ENCODE peak calls at places on chromosomes 12 and 14, in eight cellular contexts. B, S, Q, F, U, W, I and X are unnamed samples.

GRCh38 chr12:67155863-67156262 is 113.3 kb upstream of the CAND1 start:
- DNase-seq in W (no peak), B (no peak), U (peak), Q (no peak), F (no peak), S (peak), I (no peak), X (no peak)

GRCh38 chr12:95634622-95635621 is 83.6 kb upstream of the USP44 start:
- DNase-seq in S (peak), F (no peak), I (peak), Q (no peak), B (no peak), U (no peak), W (no peak), X (peak)

GRCh38 chr14:84750284-84750683 is 779.7 kb upstream of the FLRT2 start:
- DNase-seq in W (no peak), I (peak), U (no peak), F (no peak), S (no peak), Q (no peak), B (no peak), X (no peak)

GRCh38 chr14:65453807-65454480 is 41.4 kb downstream of the FUT8 start:
- DNase-seq in U (no peak), Q (no peak), S (no peak), I (no peak), B (no peak), W (no peak), F (no peak), X (no peak)

GRCh38 chr14:68449565-68450295 is 343.1 kb downstream of the ZFP36L1 start:
- DNase-seq in B (no peak), I (no peak), Q (no peak), U (no peak), W (no peak), S (no peak), F (no peak), X (no peak)

GRCh38 chr14:21825845-21826244 is 152.2 kb upstream of the OR4E1 start:
- DNase-seq in B (no peak), S (no peak), Q (no peak), I (no peak), W (no peak), F (no peak), U (no peak), X (no peak)

GRCh38 chr14:73789996-73790581 is 61.5 kb upstream of the PTGR2 start:
- DNase-seq in I (peak), Q (peak), W (peak), F (no peak), B (no peak), S (peak), U (peak), X (peak)

GRCh38 chr12:103387385-103387784 is 108.4 kb downstream of the C12orf42 start:
- DNase-seq in I (no peak), W (no peak), F (no peak), B (no peak), U (no peak), Q (no peak), S (no peak), X (no peak)

GRCh38 chr12:46577063-46577776 is 204.6 kb upstream of the SLC38A2 start:
- DNase-seq in W (no peak), I (no peak), S (no peak), F (no peak), Q (no peak), B (no peak), U (no peak), X (no peak)

GRCh38 chr12:80936353-80936641 is 1.4 kb downstream of the LIN7A start:
- DNase-seq in U (no peak), W (no peak), S (no peak), Q (no peak), I (no peak), F (no peak), B (no peak), X (no peak)

GRCh38 chr12:110744176-110744575 is 1.5 kb upstream of the PPP1CC start:
- DNase-seq in W (no peak), B (no peak), U (peak), Q (no peak), S (peak), I (peak), F (no peak), X (no peak)

GRCh38 chr12:106841471-106842302 is 67.2 kb downstream of the RIC8B start:
- DNase-seq in B (peak), Q (no peak), F (peak), U (peak), W (no peak), S (peak), I (peak), X (no peak)

GRCh38 chr12:58967551-58967950 is 47.2 kb upstream of the LRIG3 start:
- DNase-seq in Q (no peak), W (no peak), S (peak), I (no peak), F (no peak), U (no peak), B (no peak), X (no peak)

GRCh38 chr12:26524862-26525465 is 308.0 kb downstream of the ITPR2 start:
- DNase-seq in W (peak), F (peak), S (peak), B (no peak), U (peak), Q (no peak), I (peak), X (no peak)

GRCh38 chr14:51554953-51555352 is 96.8 kb upstream of the FRMD6 start:
- DNase-seq in U (no peak), Q (no peak), S (peak), I (no peak), B (no peak), W (no peak), F (no peak), X (no peak)

GRCh38 chr12:102950950-102951490 is 6.5 kb upstream of the ASCL1 start:
- DNase-seq in F (no peak), U (no peak), B (no peak), Q (no peak), S (no peak), I (no peak), W (no peak), X (no peak)

GRCh38 chr14:93788557-93789365 is 476 bp upstream of the PRIMA1 start:
- DNase-seq in U (no peak), Q (peak), I (no peak), B (peak), S (no peak), W (no peak), F (no peak), X (peak)

GRCh38 chr12:69844416-69844815 is 19.4 kb downstream of the MYRFL start:
- DNase-seq in U (no peak), W (no peak), F (no peak), S (no peak), B (no peak), I (no peak), Q (no peak), X (no peak)

GRCh38 chr12:62618948-62619347 is 152.3 kb downstream of the MON2 start:
- DNase-seq in I (peak), U (no peak), F (no peak), W (no peak), S (no peak), B (no peak), Q (no peak), X (no peak)

DNA sequence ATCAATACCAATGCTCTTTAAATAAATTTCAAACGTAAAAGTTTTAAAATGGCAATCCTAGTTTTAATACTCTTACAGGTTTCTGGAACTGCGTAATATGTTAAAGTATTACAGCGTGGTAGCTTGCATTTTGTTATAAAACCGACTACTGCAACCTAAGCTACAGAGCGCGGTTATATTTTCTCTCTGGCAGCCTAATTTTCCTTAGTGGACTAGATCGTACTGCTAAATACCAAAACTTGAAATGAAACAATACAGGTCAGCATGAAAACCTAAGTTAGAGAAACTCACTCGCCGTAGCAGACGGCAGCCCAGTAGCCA is 1.2 kb downstream of the CCDC92 start:
- DNase-seq in W (no peak), S (no peak), U (no peak), B (no peak), F (no peak), Q (no peak), I (peak), X (no peak)
- H3K4me3 ChIP-seq in W (peak), S (peak), U (no peak), B (peak), F (peak), Q (peak), I (peak), X (peak)

DNA sequence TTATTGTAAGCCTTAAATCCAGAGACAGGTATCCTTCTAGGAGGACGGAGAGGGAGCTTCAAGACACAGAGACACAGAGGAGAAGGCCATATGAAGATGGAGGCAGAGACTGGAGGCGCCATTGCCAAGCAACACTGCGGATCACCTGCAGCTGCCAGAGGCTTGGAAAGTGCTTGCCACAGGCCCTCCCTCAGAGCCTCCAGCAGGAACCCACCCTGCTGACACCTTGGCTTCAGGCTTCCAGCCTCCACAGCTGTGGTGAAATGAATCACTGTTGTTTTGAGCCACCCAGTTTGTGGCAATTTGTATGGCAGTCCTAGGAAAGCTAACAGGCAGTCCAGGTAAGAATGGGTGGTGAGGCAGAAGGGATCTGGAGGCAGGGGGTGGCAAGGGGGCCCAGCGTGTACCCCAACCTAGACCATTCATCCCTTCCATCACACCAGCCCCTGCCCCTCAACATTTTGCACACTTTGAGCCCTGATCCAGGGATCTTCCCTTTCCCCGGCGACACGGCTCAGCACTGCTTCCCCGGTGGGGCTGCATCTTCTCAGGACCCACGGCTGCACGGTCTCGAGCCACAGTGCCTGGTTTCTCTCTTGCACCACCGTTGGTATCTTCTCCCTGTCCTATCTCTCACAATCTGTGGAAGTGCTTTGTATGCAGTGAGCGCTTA is 22.3 kb upstream of the BCDIN3D start:
- DNase-seq in W (no peak), I (no peak), F (no peak), S (no peak), Q (no peak), B (no peak), U (peak), X (no peak)
- TF ChIP-seq POLR2A in W (no peak), I (no peak), F (no peak), S (no peak), Q (no peak), B (no peak), U (no peak), X (no peak)

GRCh38 chr12:13982010-13982409 is 608 bp upstream of the GRIN2B start:
- DNase-seq in S (no peak), W (no peak), I (no peak), U (no peak), Q (no peak), B (peak), F (no peak), X (no peak)
- TF ChIP-seq CTCF in S (no peak), W (no peak), I (no peak), U (no peak), Q (no peak), B (peak), F (peak), X (no peak)

DNA sequence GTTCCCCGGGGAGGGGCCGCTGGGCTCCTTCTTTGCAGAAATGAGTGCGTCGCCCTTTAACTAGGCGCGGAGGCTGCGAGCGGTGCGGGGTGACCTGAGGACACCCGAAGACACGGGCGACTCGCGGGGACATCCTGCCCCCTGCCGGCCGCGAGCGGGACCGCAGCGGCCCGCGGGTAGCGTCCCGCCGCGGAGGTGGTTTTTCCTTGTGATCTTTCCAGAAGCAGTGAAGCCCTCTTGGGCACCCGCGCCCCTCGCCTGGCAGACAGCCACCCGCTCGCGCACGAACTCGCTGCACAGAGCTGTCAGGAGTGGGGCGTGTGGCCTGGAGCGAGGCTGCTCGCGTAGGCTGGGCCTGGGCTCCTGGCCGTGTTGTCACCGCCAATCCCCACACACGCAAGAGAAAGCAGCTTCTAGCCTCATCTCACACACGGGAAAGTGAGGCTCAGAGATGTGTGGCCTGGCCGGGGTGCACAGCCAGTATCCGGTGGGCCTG is 67.2 kb downstream of the DIO3 start:
- DNase-seq in I (peak), Q (peak), U (peak), B (peak), W (peak), S (peak), F (peak), X (peak)
- H3K4me3 ChIP-seq in I (no peak), Q (peak), U (no peak), B (no peak), W (peak), S (peak), F (no peak), X (no peak)

GRCh38 chr12:39779768-39780340 is 160.3 kb upstream of the ABCD2 start:
- DNase-seq in F (no peak), U (no peak), B (no peak), W (no peak), S (no peak), Q (no peak), I (no peak), X (no peak)
- TF ChIP-seq POLR2A in F (no peak), U (no peak), B (no peak), W (no peak), S (no peak), Q (no peak), I (no peak), X (no peak)

DNA sequence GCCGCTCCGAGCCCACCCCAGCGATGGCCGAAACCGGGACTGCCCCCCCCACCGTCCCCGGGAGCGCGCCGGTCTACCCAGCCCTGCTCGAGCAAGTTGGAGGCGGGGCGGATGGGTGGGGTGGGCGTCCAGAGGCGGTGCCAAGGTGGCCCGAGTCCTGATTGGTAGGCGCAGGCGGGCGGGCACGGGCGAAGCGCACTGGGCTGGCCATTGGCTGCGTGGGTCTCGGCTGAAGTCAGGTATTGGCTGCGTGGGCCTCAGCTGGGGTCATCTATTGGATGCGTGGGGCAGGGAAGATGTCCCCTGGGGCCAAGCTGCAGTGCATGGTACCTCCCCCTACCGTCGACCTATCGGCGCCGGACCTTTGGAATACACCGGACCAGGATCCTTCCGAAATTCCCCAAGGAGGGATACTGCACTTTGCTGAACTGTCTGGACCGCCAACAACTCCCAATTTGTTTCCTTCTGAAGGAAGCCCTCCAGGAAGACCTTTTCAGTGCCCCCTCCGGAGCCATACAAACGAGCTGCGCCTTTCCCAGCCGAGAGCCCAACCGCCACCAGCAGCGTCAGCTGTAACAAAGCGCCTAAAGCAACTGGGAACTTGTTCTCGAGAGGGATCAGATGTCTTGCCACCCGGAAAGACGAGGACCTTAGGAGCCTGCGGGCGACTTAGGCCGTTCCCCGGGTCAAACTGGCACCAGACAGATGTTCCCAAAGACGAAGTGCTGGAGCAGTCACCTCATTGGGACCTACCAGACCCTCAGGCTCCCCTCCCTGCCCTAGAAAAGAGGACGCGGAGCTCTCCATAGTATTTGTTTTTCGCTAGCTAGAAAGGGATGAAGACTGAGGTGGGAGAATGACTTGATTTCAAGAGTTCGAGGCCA is at the start of gene HOMEZ:
- DNase-seq in Q (peak), I (peak), U (peak), B (peak), F (peak), W (peak), S (peak), X (peak)
- TF ChIP-seq CTCF in Q (peak), I (no peak), U (no peak), B (no peak), F (no peak), W (peak), S (peak), X (no peak)

GRCh38 chr12:18243238-18243637 is 18.1 kb upstream of the PIK3C2G start:
- DNase-seq in I (no peak), W (no peak), S (no peak), U (no peak), F (no peak), Q (no peak), B (no peak), X (no peak)

GRCh38 chr12:18246057-18246456 is 15.3 kb upstream of the PIK3C2G start:
- DNase-seq in U (no peak), W (no peak), F (no peak), I (no peak), B (no peak), S (no peak), Q (no peak), X (no peak)

GRCh38 chr12:18239561-18239960 is 21.8 kb upstream of the PIK3C2G start:
- DNase-seq in U (no peak), S (no peak), I (no peak), B (no peak), Q (no peak), F (no peak), W (no peak), X (no peak)

GRCh38 chr12:18242380-18243089 is 18.8 kb upstream of the PIK3C2G start:
- DNase-seq in F (no peak), Q (no peak), W (no peak), B (no peak), I (no peak), U (no peak), S (no peak), X (no peak)
- H3K4me3 ChIP-seq in F (no peak), Q (no peak), W (no peak), B (no peak), I (no peak), U (no peak), S (no peak), X (no peak)